ENCODE peak calls at places on chromosomes 16 and 17, in six cellular contexts. B, R, V, J, I and U are unnamed samples.

GRCh38 chr17:28701987-28702751 is 9.5 kb downstream of the PROCA1 start:
- DNase-seq in V (no peak), R (no peak), B (no peak), J (no peak), I (peak; percentile 73), U (no peak)

GRCh38 chr16:49469930-49470451 is 96.4 kb downstream of the C16orf78 start:
- DNase-seq in R (no peak), B (no peak), J (no peak), I (no peak), V (no peak), U (no peak)

GRCh38 chr16:78659216-78659615 is 559.8 kb downstream of the WWOX start:
- DNase-seq in I (no peak), R (no peak), V (no peak), B (no peak), J (no peak), U (peak; percentile 62)

GRCh38 chr17:79741751-79742588 is 11.2 kb downstream of the ENPP7 start:
- DNase-seq in B (no peak), V (peak; percentile 32), J (peak; percentile 84), R (peak; percentile 93), I (peak; percentile 67), U (peak; percentile 99)

GRCh38 chr16:67977005-67977404 is 3.3 kb downstream of the DPEP3 start:
- DNase-seq in J (no peak), B (no peak), V (no peak), R (no peak), I (no peak), U (no peak)

GRCh38 chr17:80261159-80261894 is 675 bp downstream of the RNF213 start:
- DNase-seq in R (peak; percentile 75), J (peak; percentile 59), B (no peak), V (peak; percentile 32), I (peak; percentile 90), U (peak; percentile 75)

GRCh38 chr17:34570491-34570890 is 8.9 kb upstream of the TMEM132E start:
- DNase-seq in J (peak; percentile 3), V (no peak), R (no peak), I (no peak), B (no peak), U (no peak)

GRCh38 chr17:17360087-17360730 is 57.0 kb downstream of the NT5M start:
- DNase-seq in V (no peak), I (no peak), R (no peak), J (no peak), B (no peak), U (no peak)

GRCh38 chr16:30534368-30535105 is at the start of gene ZNF747:
- DNase-seq in B (peak; percentile 51), J (peak; percentile 94), V (peak; percentile 75), R (peak; percentile 77), I (peak; percentile 92), U (peak; percentile 95)

GRCh38 chr17:75832164-75832651 is 12.0 kb downstream of the UNC13D start:
- DNase-seq in R (no peak), V (peak; percentile 85), B (no peak), I (no peak), J (no peak), U (no peak)

GRCh38 chr16:23072084-23072599 is 77.1 kb downstream of the USP31 start:
- DNase-seq in J (no peak), I (no peak), V (peak; percentile 77), B (no peak), R (peak; percentile 56), U (peak; percentile 71)

GRCh38 chr16:19223235-19223847 is 55.3 kb downstream of the SYT17 start:
- DNase-seq in B (no peak), R (no peak), V (peak; percentile 4), J (peak; percentile 61), I (peak; percentile 58), U (no peak)

GRCh38 chr16:68397710-68398171 is 50.6 kb downstream of the SMPD3 start:
- DNase-seq in V (no peak), R (no peak), J (no peak), I (no peak), B (no peak), U (no peak)

GRCh38 chr17:49577651-49577935 is 1.9 kb downstream of the NXPH3 start:
- DNase-seq in R (no peak), B (no peak), V (no peak), I (no peak), J (peak; percentile 57), U (peak; percentile 36)

GRCh38 chr17:44198721-44199552 is 747 bp downstream of the ATXN7L3 start:
- DNase-seq in V (peak; percentile 28), B (no peak), I (no peak), R (peak; percentile 85), J (peak; percentile 69), U (peak; percentile 97)

GRCh38 chr17:63610854-63611253 is 10.2 kb downstream of the TACO1 start:
- DNase-seq in I (no peak), J (no peak), R (no peak), V (no peak), B (no peak), U (no peak)

GRCh38 chr16:22321340-22322001 is 24.3 kb downstream of the POLR3E start:
- DNase-seq in V (peak; percentile 70), J (peak; percentile 76), I (peak; percentile 59), R (peak; percentile 72), B (peak; percentile 36), U (peak; percentile 84)

GRCh38 chr16:56945847-56946527 is 14.0 kb downstream of the HERPUD1 start:
- DNase-seq in R (no peak), I (no peak), J (no peak), V (no peak), B (no peak), U (no peak)

GRCh38 chr17:43701318-43701743 is 39.6 kb upstream of the MEOX1 start:
- DNase-seq in I (no peak), V (peak; percentile 76), R (no peak), B (peak; percentile 45), J (no peak), U (no peak)

GRCh38 chr16:52912565-52913173 is 140.0 kb downstream of the CHD9NB start:
- DNase-seq in R (peak; percentile 55), B (peak; percentile 11), I (peak; percentile 78), V (peak; percentile 49), J (peak; percentile 64), U (peak; percentile 55)

GRCh38 chr16:50735629-50736122 is 6.2 kb upstream of the CYLD start:
- DNase-seq in B (peak; percentile 81), I (no peak), R (no peak), V (no peak), J (no peak), U (no peak)

GRCh38 chr16:53642094-53642493 is 61.6 kb downstream of the RPGRIP1L start:
- DNase-seq in B (no peak), V (no peak), J (no peak), R (no peak), I (no peak), U (no peak)

GRCh38 chr17:27512511-27513346 is 56.5 kb downstream of the KSR1 start:
- DNase-seq in V (peak; percentile 61), J (no peak), I (no peak), R (no peak), B (no peak), U (no peak)

GRCh38 chr16:19396555-19397011 is 21.1 kb upstream of the TMC5 start:
- DNase-seq in I (no peak), J (no peak), B (no peak), R (no peak), V (no peak), U (no peak)

GRCh38 chr17:17783825-17784598 is 52.8 kb downstream of the SREBF1 start:
- DNase-seq in V (no peak), R (no peak), J (no peak), I (no peak), B (peak; percentile 17), U (no peak)

GRCh38 chr16:89476379-89476778 is 14.0 kb downstream of the ANKRD11 start:
- DNase-seq in J (no peak), V (no peak), I (no peak), R (no peak), B (no peak), U (no peak)

GRCh38 chr17:18962494-18962815 is 10.5 kb downstream of the SLC5A10 start:
- DNase-seq in V (no peak), B (no peak), J (no peak), R (no peak), I (no peak), U (no peak)

GRCh38 chr17:82020874-82021727 is 1.6 kb downstream of the CENPX start:
- DNase-seq in J (no peak), R (peak; percentile 89), V (peak; percentile 75), B (no peak), I (peak; percentile 86), U (peak; percentile 93)
- TF ChIP-seq SMC3 in J (peak; percentile 17), R (peak; percentile 98), V (peak; percentile 94), B (peak; percentile 90), I (peak; percentile 93), U (peak; percentile 100)

GRCh38 chr17:2924211-2924610 is 128.0 kb downstream of the RAP1GAP2 start:
- DNase-seq in B (no peak), R (no peak), I (no peak), J (no peak), V (peak; percentile 65), U (peak; percentile 72)
- TF ChIP-seq SMC3 in B (no peak), R (no peak), I (no peak), J (no peak), V (no peak), U (no peak)

GRCh38 chr16:4372578-4373355 is 1.1 kb downstream of the VASN start:
- DNase-seq in V (peak; percentile 79), B (no peak), I (peak; percentile 86), J (peak; percentile 33), R (peak; percentile 54), U (peak; percentile 85)

GRCh38 chr16:4372315-4372577 is 598 bp downstream of the VASN start:
- DNase-seq in B (no peak), I (no peak), J (no peak), R (no peak), V (no peak), U (no peak)

GRCh38 chr16:4370151-4370550 is 1.5 kb upstream of the VASN start:
- DNase-seq in B (no peak), V (no peak), R (no peak), J (no peak), I (no peak), U (no peak)

GRCh38 chr16:4370570-4371480 is 823 bp upstream of the VASN start:
- DNase-seq in I (peak; percentile 73), B (no peak), V (peak; percentile 93), R (no peak), J (peak; percentile 91), U (no peak)

GRCh38 chr16:4371481-4372314 is at the start of gene VASN:
- DNase-seq in R (peak; percentile 78), J (peak; percentile 86), B (no peak), I (peak; percentile 59), V (peak; percentile 75), U (peak; percentile 98)
- TF ChIP-seq SMC3 in R (no peak), J (no peak), B (no peak), I (no peak), V (no peak), U (no peak)

DNA sequence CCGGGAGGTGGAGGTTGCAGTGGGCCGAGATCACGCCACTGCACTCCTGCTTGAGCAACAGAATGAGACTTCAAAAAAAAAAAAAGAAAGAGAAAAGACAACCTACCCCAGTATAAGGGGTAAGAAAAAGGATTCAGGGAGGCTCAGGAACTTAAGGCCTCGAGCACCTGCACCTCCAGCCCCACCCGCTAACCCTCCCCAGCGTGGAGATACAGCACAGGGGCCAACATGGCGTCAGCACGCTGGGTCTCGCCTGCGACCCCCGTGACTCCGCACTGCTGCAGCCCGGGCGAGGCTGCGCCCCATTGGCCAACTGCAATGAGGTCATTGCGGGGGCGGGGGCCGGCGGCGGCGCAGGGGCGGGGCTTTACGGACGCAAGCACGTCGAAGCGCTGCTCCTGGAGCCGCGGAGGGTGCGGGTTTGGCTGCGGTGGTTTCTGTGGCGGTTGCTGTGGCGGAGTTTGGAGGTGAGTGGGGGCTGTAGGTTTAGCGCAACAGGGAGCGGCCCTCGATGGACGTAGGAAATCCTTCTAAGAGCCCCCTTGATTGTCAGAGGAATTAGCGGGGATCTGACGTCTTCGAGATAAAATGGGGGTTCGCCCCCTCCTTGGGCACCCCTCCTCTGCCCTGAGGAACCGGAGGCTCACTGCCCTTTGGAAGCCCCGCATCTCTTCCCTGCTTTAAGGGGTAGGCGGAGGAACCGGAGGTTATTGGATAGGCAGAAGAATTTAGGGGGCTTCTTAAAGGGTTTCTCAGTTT is at the start of gene ATP6V0A1:
- DNase-seq in J (peak; percentile 95), V (peak; percentile 81), I (peak; percentile 84), B (peak; percentile 49), R (peak; percentile 95), U (peak; percentile 98)
- TF ChIP-seq SMC3 in J (no peak), V (no peak), I (no peak), B (no peak), R (peak; percentile 5), U (no peak)